ENCODE peak calls at places on chromosomes 3 and 15, in eight cellular contexts. One of them, this sample, is unnamed.

GRCh38 chr15:40582726-40583246 is 11.3 kb upstream of the KNL1 start:
- DNase-seq in nephron progenitor cell: no peak
- DNase-seq in activated CD8-positive, alpha-beta memory T cell treated with anti-CD3 and anti-CD28 coated beads for 4 hours: no peak
- DNase-seq in sciatic nerve: peak; percentile 57
- DNase-seq in NCI-H774: peak; percentile 86
- DNase-seq in Right ventricle myocardium inferior: no peak
- DNase-seq in NCI-H187: no peak
- DNase-seq in stimulated activated CD4-positive, alpha-beta T cell treated with anti-CD3 and anti-CD28 coated beads, Interleukin-4, amount 100 ng/mL, for 24 hours: no peak
- DNase-seq in this sample: no peak

GRCh38 chr3:186467969-186468368 is 76.2 kb downstream of the CRYGS start:
- DNase-seq in nephron progenitor cell: no peak
- DNase-seq in activated CD8-positive, alpha-beta memory T cell treated with anti-CD3 and anti-CD28 coated beads for 4 hours: no peak
- DNase-seq in sciatic nerve: no peak
- DNase-seq in NCI-H774: no peak
- DNase-seq in Right ventricle myocardium inferior: no peak
- DNase-seq in NCI-H187: no peak
- DNase-seq in stimulated activated CD4-positive, alpha-beta T cell treated with anti-CD3 and anti-CD28 coated beads, Interleukin-4, amount 100 ng/mL, for 24 hours: no peak
- DNase-seq in this sample: no peak

GRCh38 chr3:65252266-65252665 is 564.5 kb upstream of the ADAMTS9 start:
- DNase-seq in nephron progenitor cell: no peak
- DNase-seq in activated CD8-positive, alpha-beta memory T cell treated with anti-CD3 and anti-CD28 coated beads for 4 hours: no peak
- DNase-seq in sciatic nerve: no peak
- DNase-seq in NCI-H774: no peak
- DNase-seq in Right ventricle myocardium inferior: no peak
- DNase-seq in NCI-H187: no peak
- DNase-seq in stimulated activated CD4-positive, alpha-beta T cell treated with anti-CD3 and anti-CD28 coated beads, Interleukin-4, amount 100 ng/mL, for 24 hours: no peak
- DNase-seq in this sample: no peak

GRCh38 chr3:71958533-71958932 is 173.6 kb upstream of the PROK2 start:
- DNase-seq in nephron progenitor cell: no peak
- DNase-seq in activated CD8-positive, alpha-beta memory T cell treated with anti-CD3 and anti-CD28 coated beads for 4 hours: no peak
- DNase-seq in sciatic nerve: no peak
- DNase-seq in NCI-H774: no peak
- DNase-seq in Right ventricle myocardium inferior: no peak
- DNase-seq in NCI-H187: no peak
- DNase-seq in stimulated activated CD4-positive, alpha-beta T cell treated with anti-CD3 and anti-CD28 coated beads, Interleukin-4, amount 100 ng/mL, for 24 hours: no peak
- DNase-seq in this sample: no peak

GRCh38 chr3:40719660-40720287 is 195.0 kb downstream of the ZNF621 start:
- DNase-seq in nephron progenitor cell: no peak
- DNase-seq in activated CD8-positive, alpha-beta memory T cell treated with anti-CD3 and anti-CD28 coated beads for 4 hours: no peak
- DNase-seq in sciatic nerve: no peak
- DNase-seq in NCI-H774: peak; percentile 1
- DNase-seq in Right ventricle myocardium inferior: no peak
- DNase-seq in NCI-H187: no peak
- DNase-seq in stimulated activated CD4-positive, alpha-beta T cell treated with anti-CD3 and anti-CD28 coated beads, Interleukin-4, amount 100 ng/mL, for 24 hours: no peak
- DNase-seq in this sample: no peak

GRCh38 chr15:89129123-89129815 is 41.0 kb downstream of the ABHD2 start:
- DNase-seq in nephron progenitor cell: peak; percentile 70
- DNase-seq in activated CD8-positive, alpha-beta memory T cell treated with anti-CD3 and anti-CD28 coated beads for 4 hours: peak; percentile 39
- DNase-seq in sciatic nerve: no peak
- DNase-seq in NCI-H774: peak; percentile 23
- DNase-seq in Right ventricle myocardium inferior: no peak
- DNase-seq in NCI-H187: no peak
- DNase-seq in stimulated activated CD4-positive, alpha-beta T cell treated with anti-CD3 and anti-CD28 coated beads, Interleukin-4, amount 100 ng/mL, for 24 hours: peak; percentile 57
- DNase-seq in this sample: peak; percentile 58

GRCh38 chr15:77118787-77119410 is 48.0 kb upstream of the TSPAN3 start:
- DNase-seq in nephron progenitor cell: no peak
- DNase-seq in activated CD8-positive, alpha-beta memory T cell treated with anti-CD3 and anti-CD28 coated beads for 4 hours: no peak
- DNase-seq in sciatic nerve: no peak
- DNase-seq in NCI-H774: peak; percentile 37
- DNase-seq in Right ventricle myocardium inferior: no peak
- DNase-seq in NCI-H187: no peak
- DNase-seq in stimulated activated CD4-positive, alpha-beta T cell treated with anti-CD3 and anti-CD28 coated beads, Interleukin-4, amount 100 ng/mL, for 24 hours: peak; percentile 40
- DNase-seq in this sample: no peak

GRCh38 chr15:92076536-92076935 is 223.0 kb downstream of the SLCO3A1 start:
- DNase-seq in nephron progenitor cell: no peak
- DNase-seq in activated CD8-positive, alpha-beta memory T cell treated with anti-CD3 and anti-CD28 coated beads for 4 hours: no peak
- DNase-seq in sciatic nerve: no peak
- DNase-seq in NCI-H774: no peak
- DNase-seq in Right ventricle myocardium inferior: no peak
- DNase-seq in NCI-H187: no peak
- DNase-seq in stimulated activated CD4-positive, alpha-beta T cell treated with anti-CD3 and anti-CD28 coated beads, Interleukin-4, amount 100 ng/mL, for 24 hours: no peak
- DNase-seq in this sample: no peak

GRCh38 chr3:192409838-192410683 is 317.3 kb downstream of the FGF12 start:
- DNase-seq in nephron progenitor cell: peak; percentile 52
- DNase-seq in activated CD8-positive, alpha-beta memory T cell treated with anti-CD3 and anti-CD28 coated beads for 4 hours: no peak
- DNase-seq in sciatic nerve: no peak
- DNase-seq in NCI-H774: no peak
- DNase-seq in Right ventricle myocardium inferior: no peak
- DNase-seq in NCI-H187: no peak
- DNase-seq in stimulated activated CD4-positive, alpha-beta T cell treated with anti-CD3 and anti-CD28 coated beads, Interleukin-4, amount 100 ng/mL, for 24 hours: no peak
- DNase-seq in this sample: peak; percentile 55

GRCh38 chr3:114294940-114295480 is 1.2 kb downstream of the TIGIT start:
- DNase-seq in nephron progenitor cell: no peak
- DNase-seq in activated CD8-positive, alpha-beta memory T cell treated with anti-CD3 and anti-CD28 coated beads for 4 hours: no peak
- DNase-seq in sciatic nerve: no peak
- DNase-seq in NCI-H774: no peak
- DNase-seq in Right ventricle myocardium inferior: no peak
- DNase-seq in NCI-H187: no peak
- DNase-seq in stimulated activated CD4-positive, alpha-beta T cell treated with anti-CD3 and anti-CD28 coated beads, Interleukin-4, amount 100 ng/mL, for 24 hours: no peak
- DNase-seq in this sample: no peak

GRCh38 chr3:178900244-178900643 is 171.4 kb downstream of the ZMAT3 start:
- DNase-seq in nephron progenitor cell: no peak
- DNase-seq in activated CD8-positive, alpha-beta memory T cell treated with anti-CD3 and anti-CD28 coated beads for 4 hours: no peak
- DNase-seq in sciatic nerve: no peak
- DNase-seq in NCI-H774: peak; percentile 95
- DNase-seq in Right ventricle myocardium inferior: no peak
- DNase-seq in NCI-H187: no peak
- DNase-seq in stimulated activated CD4-positive, alpha-beta T cell treated with anti-CD3 and anti-CD28 coated beads, Interleukin-4, amount 100 ng/mL, for 24 hours: no peak
- DNase-seq in this sample: no peak

This sample was measured in ecto neural progenitor cell.